ENCODE peak calls at places on chromosomes 5 and 9, in six cellular contexts. M, F, N, Y, C and A are unnamed samples.

GRCh38 chr9:133163559-133164208 is at the start of gene GBGT1:
- DNase-seq in M (no peak), F (peak; percentile 98), N (peak; percentile 55), Y (no peak), C (peak; percentile 65), A (no peak)

GRCh38 chr9:31302620-31303418 is 1081.6 kb upstream of the ACO1 start:
- DNase-seq in M (no peak), F (no peak), N (no peak), Y (no peak), C (no peak), A (no peak)

GRCh38 chr5:53549792-53550191 is 10.6 kb upstream of the NDUFS4 start:
- DNase-seq in M (no peak), F (no peak), N (no peak), Y (no peak), C (no peak), A (no peak)

GRCh38 chr5:622946-623522 is 10.9 kb downstream of the CEP72 start:
- DNase-seq in M (no peak), F (no peak), N (no peak), Y (no peak), C (no peak), A (no peak)

GRCh38 chr5:146007270-146007669 is 70.9 kb downstream of the SH3RF2 start:
- DNase-seq in M (no peak), F (peak; percentile 24), N (peak; percentile 34), Y (no peak), C (no peak), A (no peak)

GRCh38 chr9:69044226-69045219 is 9.0 kb downstream of the FXN start:
- DNase-seq in M (peak; percentile 37), F (peak; percentile 55), N (peak; percentile 74), Y (peak; percentile 18), C (peak; percentile 71), A (no peak)

GRCh38 chr5:98933446-98934072 is 4.8 kb upstream of the CHD1 start:
- DNase-seq in M (no peak), F (no peak), N (no peak), Y (no peak), C (no peak), A (no peak)

GRCh38 chr9:91500509-91501011 is 76.9 kb upstream of the NFIL3 start:
- DNase-seq in M (peak; percentile 78), F (no peak), N (peak; percentile 84), Y (peak; percentile 53), C (peak; percentile 85), A (no peak)

GRCh38 chr9:124268248-124268647 is 10.5 kb downstream of the NEK6 start:
- DNase-seq in M (no peak), F (no peak), N (no peak), Y (no peak), C (no peak), A (no peak)

GRCh38 chr5:147887026-147887627 is 8.6 kb downstream of the SCGB3A2 start:
- DNase-seq in M (no peak), F (no peak), N (peak; percentile 19), Y (no peak), C (peak; percentile 28), A (no peak)

GRCh38 chr5:133729800-133730199 is 117.5 kb upstream of the FSTL4 start:
- DNase-seq in M (no peak), F (no peak), N (no peak), Y (no peak), C (no peak), A (no peak)

GRCh38 chr5:16467363-16468219 is 2.0 kb upstream of the ZNF622 start:
- DNase-seq in M (peak; percentile 44), F (no peak), N (peak; percentile 79), Y (peak; percentile 75), C (peak; percentile 30), A (no peak)

GRCh38 chr9:13088734-13089427 is 190.6 kb downstream of the MPDZ start:
- DNase-seq in M (peak; percentile 12), F (peak; percentile 87), N (peak; percentile 54), Y (peak; percentile 44), C (peak; percentile 75), A (no peak)

GRCh38 chr5:32597046-32597629 is 11.8 kb downstream of the SUB1 start:
- DNase-seq in M (no peak), F (no peak), N (no peak), Y (no peak), C (no peak), A (no peak)

GRCh38 chr9:89842267-89842768 is 237.5 kb downstream of the GADD45G start:
- DNase-seq in M (no peak), F (no peak), N (no peak), Y (no peak), C (no peak), A (no peak)